ENCODE peak calls at places on chromosomes 4 and X, in ten cellular contexts. One of them, this sample, is unnamed.

GRCh38 chrX:1462596-1463251 is 10.0 kb upstream of the ASMTL start:
- DNase-seq in A549: no peak
- DNase-seq in upper lobe of right lung: peak
- DNase-seq in psoas muscle: no peak
- DNase-seq in activated CD4-positive, alpha-beta T cell treated with anti-CD3 and anti-CD28 coated beads, Interleukin-2, amount 50 U/mL, for 1 hour: peak
- DNase-seq in colonic mucosa: no peak
- DNase-seq in stimulated activated naive CD8-positive, alpha-beta T cell treated with anti-CD3 and anti-CD28 coated beads, Interleukin-15, Interleukin-2, amounts not matched to agents 100 U/mL and 50 U/mL, for 24 hours: peak
- DNase-seq in tibial artery: peak
- DNase-seq in SW480: no peak
- DNase-seq in AG10803: no peak
- DNase-seq in this sample: no peak

GRCh38 chr4:110183643-110184042 is 14.8 kb downstream of the ELOVL6 start:
- DNase-seq in psoas muscle: no peak
- DNase-seq in upper lobe of right lung: no peak
- DNase-seq in activated CD4-positive, alpha-beta T cell treated with anti-CD3 and anti-CD28 coated beads, Interleukin-2, amount 50 U/mL, for 1 hour: no peak
- DNase-seq in colonic mucosa: no peak
- DNase-seq in AG10803: no peak
- DNase-seq in SW480: no peak
- DNase-seq in A549: no peak
- DNase-seq in stimulated activated naive CD8-positive, alpha-beta T cell treated with anti-CD3 and anti-CD28 coated beads, Interleukin-15, Interleukin-2, amounts not matched to agents 100 U/mL and 50 U/mL, for 24 hours: no peak
- DNase-seq in tibial artery: no peak
- DNase-seq in this sample: no peak

GRCh38 chr4:164997324-164997723 is 19.9 kb upstream of the TRIM61 start:
- DNase-seq in psoas muscle: no peak
- DNase-seq in SW480: peak
- DNase-seq in stimulated activated naive CD8-positive, alpha-beta T cell treated with anti-CD3 and anti-CD28 coated beads, Interleukin-15, Interleukin-2, amounts not matched to agents 100 U/mL and 50 U/mL, for 24 hours: no peak
- DNase-seq in upper lobe of right lung: no peak
- DNase-seq in colonic mucosa: peak
- DNase-seq in activated CD4-positive, alpha-beta T cell treated with anti-CD3 and anti-CD28 coated beads, Interleukin-2, amount 50 U/mL, for 1 hour: no peak
- DNase-seq in A549: no peak
- DNase-seq in tibial artery: no peak
- DNase-seq in AG10803: no peak
- DNase-seq in this sample: no peak

GRCh38 chr4:6322761-6323566 is 53.3 kb downstream of the WFS1 start:
- DNase-seq in upper lobe of right lung: no peak
- DNase-seq in A549: no peak
- DNase-seq in colonic mucosa: no peak
- DNase-seq in activated CD4-positive, alpha-beta T cell treated with anti-CD3 and anti-CD28 coated beads, Interleukin-2, amount 50 U/mL, for 1 hour: no peak
- DNase-seq in AG10803: no peak
- DNase-seq in SW480: peak
- DNase-seq in psoas muscle: no peak
- DNase-seq in stimulated activated naive CD8-positive, alpha-beta T cell treated with anti-CD3 and anti-CD28 coated beads, Interleukin-15, Interleukin-2, amounts not matched to agents 100 U/mL and 50 U/mL, for 24 hours: no peak
- DNase-seq in tibial artery: no peak
- DNase-seq in this sample: no peak

GRCh38 chr4:155666701-155667537 is at the start of gene GUCY1A1:
- DNase-seq in tibial artery: peak
- DNase-seq in upper lobe of right lung: peak
- DNase-seq in colonic mucosa: peak
- DNase-seq in stimulated activated naive CD8-positive, alpha-beta T cell treated with anti-CD3 and anti-CD28 coated beads, Interleukin-15, Interleukin-2, amounts not matched to agents 100 U/mL and 50 U/mL, for 24 hours: peak
- DNase-seq in A549: no peak
- DNase-seq in activated CD4-positive, alpha-beta T cell treated with anti-CD3 and anti-CD28 coated beads, Interleukin-2, amount 50 U/mL, for 1 hour: no peak
- DNase-seq in SW480: no peak
- DNase-seq in psoas muscle: peak
- DNase-seq in AG10803: peak
- DNase-seq in this sample: peak

GRCh38 chr4:98890698-98891097 is 38.2 kb downstream of the EIF4E start:
- DNase-seq in stimulated activated naive CD8-positive, alpha-beta T cell treated with anti-CD3 and anti-CD28 coated beads, Interleukin-15, Interleukin-2, amounts not matched to agents 100 U/mL and 50 U/mL, for 24 hours: no peak
- DNase-seq in A549: no peak
- DNase-seq in AG10803: no peak
- DNase-seq in activated CD4-positive, alpha-beta T cell treated with anti-CD3 and anti-CD28 coated beads, Interleukin-2, amount 50 U/mL, for 1 hour: no peak
- DNase-seq in tibial artery: no peak
- DNase-seq in colonic mucosa: no peak
- DNase-seq in SW480: no peak
- DNase-seq in psoas muscle: no peak
- DNase-seq in upper lobe of right lung: no peak
- DNase-seq in this sample: no peak

GRCh38 chr4:181261279-181261678 is 981.9 kb upstream of the TENM3 start:
- DNase-seq in stimulated activated naive CD8-positive, alpha-beta T cell treated with anti-CD3 and anti-CD28 coated beads, Interleukin-15, Interleukin-2, amounts not matched to agents 100 U/mL and 50 U/mL, for 24 hours: no peak
- DNase-seq in SW480: no peak
- DNase-seq in upper lobe of right lung: no peak
- DNase-seq in colonic mucosa: no peak
- DNase-seq in A549: no peak
- DNase-seq in psoas muscle: no peak
- DNase-seq in activated CD4-positive, alpha-beta T cell treated with anti-CD3 and anti-CD28 coated beads, Interleukin-2, amount 50 U/mL, for 1 hour: no peak
- DNase-seq in tibial artery: no peak
- DNase-seq in AG10803: peak
- DNase-seq in this sample: no peak

GRCh38 chr4:81922271-81922775 is 450.6 kb upstream of the RASGEF1B start:
- DNase-seq in activated CD4-positive, alpha-beta T cell treated with anti-CD3 and anti-CD28 coated beads, Interleukin-2, amount 50 U/mL, for 1 hour: no peak
- DNase-seq in psoas muscle: no peak
- DNase-seq in A549: no peak
- DNase-seq in colonic mucosa: no peak
- DNase-seq in upper lobe of right lung: no peak
- DNase-seq in SW480: no peak
- DNase-seq in stimulated activated naive CD8-positive, alpha-beta T cell treated with anti-CD3 and anti-CD28 coated beads, Interleukin-15, Interleukin-2, amounts not matched to agents 100 U/mL and 50 U/mL, for 24 hours: no peak
- DNase-seq in AG10803: no peak
- DNase-seq in tibial artery: no peak
- DNase-seq in this sample: no peak

GRCh38 chr4:18736551-18736950 is 715.0 kb upstream of the LCORL start:
- DNase-seq in psoas muscle: no peak
- DNase-seq in colonic mucosa: no peak
- DNase-seq in tibial artery: no peak
- DNase-seq in upper lobe of right lung: no peak
- DNase-seq in stimulated activated naive CD8-positive, alpha-beta T cell treated with anti-CD3 and anti-CD28 coated beads, Interleukin-15, Interleukin-2, amounts not matched to agents 100 U/mL and 50 U/mL, for 24 hours: no peak
- DNase-seq in AG10803: no peak
- DNase-seq in activated CD4-positive, alpha-beta T cell treated with anti-CD3 and anti-CD28 coated beads, Interleukin-2, amount 50 U/mL, for 1 hour: no peak
- DNase-seq in A549: no peak
- DNase-seq in SW480: no peak
- DNase-seq in this sample: no peak

GRCh38 chr4:159319027-159319426 is 216.1 kb downstream of the RAPGEF2 start:
- DNase-seq in upper lobe of right lung: no peak
- DNase-seq in psoas muscle: no peak
- DNase-seq in tibial artery: no peak
- DNase-seq in SW480: no peak
- DNase-seq in colonic mucosa: no peak
- DNase-seq in stimulated activated naive CD8-positive, alpha-beta T cell treated with anti-CD3 and anti-CD28 coated beads, Interleukin-15, Interleukin-2, amounts not matched to agents 100 U/mL and 50 U/mL, for 24 hours: no peak
- DNase-seq in A549: no peak
- DNase-seq in activated CD4-positive, alpha-beta T cell treated with anti-CD3 and anti-CD28 coated beads, Interleukin-2, amount 50 U/mL, for 1 hour: no peak
- DNase-seq in AG10803: no peak
- DNase-seq in this sample: no peak

GRCh38 chr4:23022032-23022431 is 329.3 kb downstream of the GBA3 start:
- DNase-seq in A549: peak
- DNase-seq in stimulated activated naive CD8-positive, alpha-beta T cell treated with anti-CD3 and anti-CD28 coated beads, Interleukin-15, Interleukin-2, amounts not matched to agents 100 U/mL and 50 U/mL, for 24 hours: no peak
- DNase-seq in upper lobe of right lung: no peak
- DNase-seq in psoas muscle: no peak
- DNase-seq in colonic mucosa: no peak
- DNase-seq in activated CD4-positive, alpha-beta T cell treated with anti-CD3 and anti-CD28 coated beads, Interleukin-2, amount 50 U/mL, for 1 hour: no peak
- DNase-seq in tibial artery: no peak
- DNase-seq in AG10803: peak
- DNase-seq in SW480: peak
- DNase-seq in this sample: peak

This sample was measured in AG08395.